ENCODE peak calls at places on chromosome 1, in eight cellular contexts. One of them, this sample, is unnamed.

GRCh38 chr1:30868833-30869435 is 39.6 kb downstream of the SDC3 start:
- DNase-seq in ascending aorta: no peak
- DNase-seq in uterus: no peak
- DNase-seq in breast epithelium: no peak
- DNase-seq in chondrocyte: no peak
- DNase-seq in heart left ventricle: no peak
- DNase-seq in kidney: peak
- DNase-seq in mammary epithelial cell: no peak
- DNase-seq in this sample: no peak

GRCh38 chr1:51515312-51515960 is 3.6 kb downstream of the EPS15 start:
- DNase-seq in ascending aorta: no peak
- DNase-seq in uterus: no peak
- DNase-seq in breast epithelium: no peak
- DNase-seq in chondrocyte: no peak
- DNase-seq in heart left ventricle: no peak
- DNase-seq in kidney: no peak
- DNase-seq in mammary epithelial cell: no peak
- DNase-seq in this sample: no peak

GRCh38 chr1:22133247-22133927 is 9.5 kb downstream of the WNT4 start:
- DNase-seq in ascending aorta: no peak
- DNase-seq in uterus: no peak
- DNase-seq in breast epithelium: no peak
- DNase-seq in chondrocyte: no peak
- DNase-seq in heart left ventricle: no peak
- DNase-seq in kidney: no peak
- DNase-seq in mammary epithelial cell: no peak
- DNase-seq in this sample: no peak

GRCh38 chr1:12087797-12088314 is 24.8 kb downstream of the TNFRSF8 start:
- DNase-seq in ascending aorta: no peak
- DNase-seq in uterus: no peak
- DNase-seq in breast epithelium: no peak
- DNase-seq in chondrocyte: no peak
- DNase-seq in heart left ventricle: no peak
- DNase-seq in kidney: peak
- DNase-seq in mammary epithelial cell: no peak
- DNase-seq in this sample: no peak

GRCh38 chr1:197144570-197145325 is 1.7 kb downstream of the ASPM start:
- DNase-seq in ascending aorta: no peak
- DNase-seq in uterus: no peak
- DNase-seq in breast epithelium: no peak
- DNase-seq in chondrocyte: no peak
- DNase-seq in heart left ventricle: no peak
- DNase-seq in kidney: no peak
- DNase-seq in mammary epithelial cell: peak
- DNase-seq in this sample: no peak

GRCh38 chr1:95197616-95198252 is 36.3 kb upstream of the RWDD3 start:
- DNase-seq in ascending aorta: no peak
- DNase-seq in uterus: no peak
- DNase-seq in breast epithelium: no peak
- DNase-seq in chondrocyte: no peak
- DNase-seq in heart left ventricle: no peak
- DNase-seq in kidney: no peak
- DNase-seq in mammary epithelial cell: peak
- DNase-seq in this sample: no peak

GRCh38 chr1:101453844-101454243 is 217.0 kb downstream of the S1PR1 start:
- DNase-seq in ascending aorta: no peak
- DNase-seq in uterus: no peak
- DNase-seq in breast epithelium: no peak
- DNase-seq in chondrocyte: no peak
- DNase-seq in heart left ventricle: no peak
- DNase-seq in kidney: no peak
- DNase-seq in mammary epithelial cell: no peak
- DNase-seq in this sample: no peak

GRCh38 chr1:198700016-198700392 is 61.2 kb downstream of the PTPRC start:
- DNase-seq in ascending aorta: no peak
- DNase-seq in uterus: no peak
- DNase-seq in breast epithelium: no peak
- DNase-seq in chondrocyte: no peak
- DNase-seq in heart left ventricle: no peak
- DNase-seq in kidney: no peak
- DNase-seq in mammary epithelial cell: no peak
- DNase-seq in this sample: no peak

GRCh38 chr1:241810769-241811402 is 37.1 kb upstream of the EXO1 start:
- DNase-seq in ascending aorta: no peak
- DNase-seq in uterus: no peak
- DNase-seq in breast epithelium: no peak
- DNase-seq in chondrocyte: no peak
- DNase-seq in heart left ventricle: no peak
- DNase-seq in kidney: no peak
- DNase-seq in mammary epithelial cell: no peak
- DNase-seq in this sample: no peak

GRCh38 chr1:167420510-167420909 is 97.8 kb downstream of the CD247 start:
- DNase-seq in ascending aorta: no peak
- DNase-seq in uterus: no peak
- DNase-seq in breast epithelium: no peak
- DNase-seq in chondrocyte: no peak
- DNase-seq in heart left ventricle: no peak
- DNase-seq in kidney: no peak
- DNase-seq in mammary epithelial cell: no peak
- DNase-seq in this sample: no peak

GRCh38 chr1:172671591-172671990 is 12.7 kb downstream of the FASLG start:
- DNase-seq in ascending aorta: no peak
- DNase-seq in uterus: no peak
- DNase-seq in breast epithelium: no peak
- DNase-seq in chondrocyte: no peak
- DNase-seq in heart left ventricle: no peak
- DNase-seq in kidney: no peak
- DNase-seq in mammary epithelial cell: peak
- DNase-seq in this sample: no peak

GRCh38 chr1:88800382-88801051 is 90.8 kb downstream of the GTF2B start:
- DNase-seq in ascending aorta: no peak
- DNase-seq in uterus: no peak
- DNase-seq in breast epithelium: no peak
- DNase-seq in chondrocyte: no peak
- DNase-seq in heart left ventricle: no peak
- DNase-seq in kidney: no peak
- DNase-seq in mammary epithelial cell: no peak
- DNase-seq in this sample: no peak

DNA sequence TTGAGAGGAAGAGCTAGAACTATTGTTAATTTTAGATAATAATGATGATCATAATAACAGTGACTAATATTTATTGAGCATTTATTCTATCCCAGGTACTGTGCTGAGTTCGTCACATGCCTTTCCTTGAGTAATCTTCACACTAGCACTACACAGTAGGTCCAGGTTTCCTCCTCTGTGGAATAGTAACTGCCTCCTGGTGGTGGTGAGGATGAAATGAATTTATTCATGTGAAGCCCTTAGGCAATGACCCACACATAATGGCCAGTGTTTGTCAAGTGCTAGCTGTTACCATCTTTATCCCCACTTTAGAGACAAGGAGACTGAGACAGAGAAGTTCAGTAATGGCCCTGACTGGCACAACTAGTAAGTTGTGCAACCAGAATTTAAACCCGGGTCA is 5.9 kb downstream of the NIPAL3 start:
- DNase-seq in ascending aorta: no peak
- DNase-seq in uterus: no peak
- DNase-seq in breast epithelium: no peak
- DNase-seq in chondrocyte: no peak
- DNase-seq in heart left ventricle: no peak
- DNase-seq in kidney: no peak
- DNase-seq in mammary epithelial cell: no peak
- DNase-seq in this sample: no peak
- TF ChIP-seq CTCF in ascending aorta: no peak
- TF ChIP-seq CTCF in uterus: no peak
- TF ChIP-seq CTCF in breast epithelium: no peak
- TF ChIP-seq CTCF in chondrocyte: peak
- TF ChIP-seq CTCF in heart left ventricle: no peak
- TF ChIP-seq CTCF in kidney: no peak
- TF ChIP-seq CTCF in mammary epithelial cell: peak
- TF ChIP-seq CTCF in this sample: no peak

DNA sequence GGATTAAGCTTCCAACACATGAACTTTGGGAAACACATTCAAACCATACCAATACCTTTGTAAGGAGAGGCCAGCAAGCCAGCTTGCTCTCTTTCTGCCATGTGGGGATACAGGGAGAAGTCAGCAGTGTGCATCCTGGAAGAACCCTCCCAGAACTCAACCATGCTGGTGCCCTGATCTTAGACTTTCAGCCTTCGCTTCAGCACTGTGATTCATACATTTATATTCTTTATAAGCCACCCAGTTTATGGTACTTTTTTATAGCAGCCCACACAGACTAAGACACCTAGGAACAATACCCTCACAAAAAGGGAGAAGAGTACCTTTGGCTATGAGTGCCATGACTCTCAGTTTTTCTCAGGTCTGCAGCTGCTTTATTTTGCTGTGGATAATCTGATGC is 35.9 kb downstream of the C1orf87 start:
- DNase-seq in ascending aorta: no peak
- DNase-seq in uterus: no peak
- DNase-seq in breast epithelium: no peak
- DNase-seq in chondrocyte: no peak
- DNase-seq in heart left ventricle: no peak
- DNase-seq in kidney: no peak
- DNase-seq in mammary epithelial cell: no peak
- DNase-seq in this sample: no peak
- TF ChIP-seq CTCF in ascending aorta: no peak
- TF ChIP-seq CTCF in uterus: no peak
- TF ChIP-seq CTCF in breast epithelium: no peak
- TF ChIP-seq CTCF in chondrocyte: no peak
- TF ChIP-seq CTCF in heart left ventricle: no peak
- TF ChIP-seq CTCF in kidney: no peak
- TF ChIP-seq CTCF in mammary epithelial cell: no peak
- TF ChIP-seq CTCF in this sample: no peak

DNA sequence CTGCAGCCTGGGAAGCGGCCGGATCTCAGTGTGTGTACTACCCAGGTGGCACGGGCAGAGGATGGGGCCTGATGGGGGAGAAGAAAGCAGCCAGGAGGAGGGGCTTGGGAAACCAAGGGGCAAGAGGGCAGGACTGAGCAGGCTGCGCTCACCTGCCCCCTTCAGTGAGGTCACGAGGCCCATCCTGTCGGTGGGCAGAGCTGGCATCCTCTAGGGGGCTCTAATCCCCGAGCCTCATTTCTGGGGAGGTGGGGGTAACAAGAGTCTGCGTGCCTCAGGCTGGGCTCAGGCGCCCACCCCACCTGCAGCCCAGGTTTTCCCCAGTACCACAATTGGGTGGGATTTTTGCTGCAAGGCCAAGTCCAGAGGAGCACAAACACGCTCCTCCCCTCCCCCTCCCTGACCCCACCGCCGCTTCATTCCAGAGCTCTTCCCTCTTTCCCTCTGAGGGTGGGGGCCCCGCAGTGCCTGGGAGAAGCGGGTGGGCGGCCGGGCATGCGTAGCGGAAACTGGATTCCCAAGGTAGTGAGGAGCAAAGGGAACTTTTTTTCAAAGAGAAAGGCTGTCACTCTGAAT is 1.8 kb upstream of the WNT3A start:
- DNase-seq in ascending aorta: no peak
- DNase-seq in uterus: peak
- DNase-seq in breast epithelium: peak
- DNase-seq in chondrocyte: no peak
- DNase-seq in heart left ventricle: no peak
- DNase-seq in kidney: no peak
- DNase-seq in mammary epithelial cell: no peak
- DNase-seq in this sample: no peak
- TF ChIP-seq CTCF in ascending aorta: no peak
- TF ChIP-seq CTCF in uterus: no peak
- TF ChIP-seq CTCF in breast epithelium: no peak
- TF ChIP-seq CTCF in chondrocyte: no peak
- TF ChIP-seq CTCF in heart left ventricle: no peak
- TF ChIP-seq CTCF in kidney: no peak
- TF ChIP-seq CTCF in mammary epithelial cell: no peak
- TF ChIP-seq CTCF in this sample: no peak

GRCh38 chr1:201169971-201170532 is 15.8 kb upstream of the TMEM9 start:
- DNase-seq in ascending aorta: no peak
- DNase-seq in uterus: no peak
- DNase-seq in breast epithelium: no peak
- DNase-seq in chondrocyte: no peak
- DNase-seq in heart left ventricle: no peak
- DNase-seq in kidney: no peak
- DNase-seq in mammary epithelial cell: no peak
- DNase-seq in this sample: no peak

GRCh38 chr1:201172336-201172735 is 18.1 kb upstream of the TMEM9 start:
- DNase-seq in ascending aorta: no peak
- DNase-seq in uterus: no peak
- DNase-seq in breast epithelium: no peak
- DNase-seq in chondrocyte: no peak
- DNase-seq in heart left ventricle: no peak
- DNase-seq in kidney: no peak
- DNase-seq in mammary epithelial cell: no peak
- DNase-seq in this sample: no peak

GRCh38 chr1:201170533-201171062 is 16.3 kb upstream of the TMEM9 start:
- DNase-seq in ascending aorta: peak
- DNase-seq in uterus: peak
- DNase-seq in breast epithelium: peak
- DNase-seq in chondrocyte: no peak
- DNase-seq in heart left ventricle: peak
- DNase-seq in kidney: peak
- DNase-seq in mammary epithelial cell: peak
- DNase-seq in this sample: peak

GRCh38 chr1:201172999-201173610 is 17.5 kb upstream of the IGFN1 start:
- DNase-seq in ascending aorta: no peak
- DNase-seq in uterus: no peak
- DNase-seq in breast epithelium: no peak
- DNase-seq in chondrocyte: no peak
- DNase-seq in heart left ventricle: no peak
- DNase-seq in kidney: no peak
- DNase-seq in mammary epithelial cell: peak
- DNase-seq in this sample: no peak

DNA sequence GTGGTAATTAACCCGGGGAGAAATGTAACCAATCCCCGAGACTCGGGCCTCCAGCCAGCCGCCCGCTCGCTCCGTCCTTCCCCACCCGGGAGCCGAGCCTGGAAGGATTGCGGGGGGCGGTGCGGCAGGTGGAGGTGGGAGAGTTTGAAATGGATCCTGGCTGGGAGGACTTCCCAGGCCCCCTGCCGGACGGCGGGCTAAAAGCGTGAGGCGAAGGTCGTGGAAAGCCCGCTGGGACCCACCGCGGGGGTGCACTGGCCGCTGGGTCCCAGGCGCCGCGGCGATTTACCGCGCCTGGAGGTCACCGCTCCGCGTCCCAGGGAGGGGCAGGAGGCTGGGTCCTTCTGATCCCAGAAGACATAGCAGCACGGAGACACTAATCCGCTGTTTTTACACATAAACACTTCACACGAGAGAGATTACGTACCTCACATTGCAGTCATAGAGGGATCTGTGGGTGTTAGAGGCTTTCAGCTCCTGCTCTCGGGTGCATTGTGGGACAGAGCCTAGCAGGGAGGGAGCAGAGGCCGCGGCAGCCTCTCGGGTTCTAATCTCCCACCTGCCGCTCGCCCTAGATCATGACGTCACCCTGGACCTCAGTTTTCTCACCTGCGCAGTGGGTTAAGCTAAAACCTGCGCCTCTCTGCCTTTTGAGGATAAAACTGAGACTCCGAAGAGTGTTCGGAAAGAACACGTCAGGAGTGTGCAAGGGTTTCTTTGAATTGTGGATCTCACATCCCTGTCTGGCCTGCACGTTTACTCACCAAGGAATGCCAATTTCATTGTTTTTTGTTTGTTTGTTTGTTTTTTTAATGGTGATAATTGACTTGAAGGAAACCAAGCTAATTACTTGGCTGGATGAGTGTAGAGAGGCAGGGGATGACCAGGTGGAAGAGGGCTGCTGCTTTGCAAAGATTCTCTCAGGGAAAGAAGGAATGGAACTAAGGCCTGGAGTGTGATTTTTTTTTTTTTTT is 17.1 kb upstream of the TMEM9 start:
- DNase-seq in ascending aorta: peak
- DNase-seq in uterus: peak
- DNase-seq in breast epithelium: no peak
- DNase-seq in chondrocyte: no peak
- DNase-seq in heart left ventricle: peak
- DNase-seq in kidney: no peak
- DNase-seq in mammary epithelial cell: no peak
- DNase-seq in this sample: no peak
- TF ChIP-seq CTCF in ascending aorta: peak
- TF ChIP-seq CTCF in uterus: peak
- TF ChIP-seq CTCF in breast epithelium: peak
- TF ChIP-seq CTCF in chondrocyte: peak
- TF ChIP-seq CTCF in heart left ventricle: no peak
- TF ChIP-seq CTCF in kidney: peak
- TF ChIP-seq CTCF in mammary epithelial cell: no peak
- TF ChIP-seq CTCF in this sample: peak

This sample was measured in AG09319.